ENCODE peak calls at places on chromosome 2, in ten cellular contexts. One of them, this sample, is unnamed.

GRCh38 chr2:44980786-44981713 is 28.2 kb downstream of the SIX2 start:
- DNase-seq in lower lobe of right lung: no peak
- DNase-seq in prostate gland: no peak
- DNase-seq in CD4-positive, alpha-beta T cell: no peak
- DNase-seq in astrocyte: no peak
- DNase-seq in ovary: no peak
- DNase-seq in A549: no peak
- DNase-seq in brain microvascular endothelial cell: no peak
- DNase-seq in foreskin keratinocyte: no peak
- DNase-seq in HepG2: no peak
- DNase-seq in this sample: no peak

GRCh38 chr2:195652916-195653315 is 4.1 kb upstream of the SLC39A10 start:
- DNase-seq in lower lobe of right lung: no peak
- DNase-seq in prostate gland: no peak
- DNase-seq in CD4-positive, alpha-beta T cell: no peak
- DNase-seq in astrocyte: no peak
- DNase-seq in ovary: no peak
- DNase-seq in A549: no peak
- DNase-seq in brain microvascular endothelial cell: no peak
- DNase-seq in foreskin keratinocyte: no peak
- DNase-seq in HepG2: no peak
- DNase-seq in this sample: no peak

GRCh38 chr2:101781326-101781725 is 83.8 kb downstream of the MAP4K4 start:
- DNase-seq in lower lobe of right lung: no peak
- DNase-seq in prostate gland: no peak
- DNase-seq in CD4-positive, alpha-beta T cell: no peak
- DNase-seq in astrocyte: no peak
- DNase-seq in ovary: no peak
- DNase-seq in A549: no peak
- DNase-seq in brain microvascular endothelial cell: no peak
- DNase-seq in foreskin keratinocyte: no peak
- DNase-seq in HepG2: no peak
- DNase-seq in this sample: no peak

GRCh38 chr2:204234879-204235278 is 298.3 kb downstream of the ICOS start:
- DNase-seq in lower lobe of right lung: no peak
- DNase-seq in prostate gland: no peak
- DNase-seq in CD4-positive, alpha-beta T cell: no peak
- DNase-seq in astrocyte: peak
- DNase-seq in ovary: no peak
- DNase-seq in A549: no peak
- DNase-seq in brain microvascular endothelial cell: peak
- DNase-seq in foreskin keratinocyte: no peak
- DNase-seq in HepG2: no peak
- DNase-seq in this sample: no peak

GRCh38 chr2:108942231-108943066 is 46.6 kb downstream of the EDAR start:
- DNase-seq in lower lobe of right lung: no peak
- DNase-seq in prostate gland: no peak
- DNase-seq in CD4-positive, alpha-beta T cell: no peak
- DNase-seq in astrocyte: no peak
- DNase-seq in ovary: no peak
- DNase-seq in A549: no peak
- DNase-seq in brain microvascular endothelial cell: no peak
- DNase-seq in foreskin keratinocyte: no peak
- DNase-seq in HepG2: no peak
- DNase-seq in this sample: no peak

GRCh38 chr2:65464604-65465003 is 32.2 kb upstream of the SPRED2 start:
- DNase-seq in lower lobe of right lung: no peak
- DNase-seq in prostate gland: no peak
- DNase-seq in CD4-positive, alpha-beta T cell: no peak
- DNase-seq in astrocyte: no peak
- DNase-seq in ovary: no peak
- DNase-seq in A549: no peak
- DNase-seq in brain microvascular endothelial cell: no peak
- DNase-seq in foreskin keratinocyte: no peak
- DNase-seq in HepG2: no peak
- DNase-seq in this sample: no peak

GRCh38 chr2:18883626-18884456 is 294.5 kb upstream of the NT5C1B start:
- DNase-seq in lower lobe of right lung: no peak
- DNase-seq in prostate gland: no peak
- DNase-seq in CD4-positive, alpha-beta T cell: no peak
- DNase-seq in astrocyte: no peak
- DNase-seq in ovary: no peak
- DNase-seq in A549: no peak
- DNase-seq in brain microvascular endothelial cell: peak
- DNase-seq in foreskin keratinocyte: no peak
- DNase-seq in HepG2: peak
- DNase-seq in this sample: no peak

GRCh38 chr2:235286624-235287368 is 207.0 kb upstream of the AGAP1 start:
- DNase-seq in lower lobe of right lung: no peak
- DNase-seq in prostate gland: no peak
- DNase-seq in CD4-positive, alpha-beta T cell: no peak
- DNase-seq in astrocyte: no peak
- DNase-seq in ovary: no peak
- DNase-seq in A549: no peak
- DNase-seq in brain microvascular endothelial cell: no peak
- DNase-seq in foreskin keratinocyte: no peak
- DNase-seq in HepG2: no peak
- DNase-seq in this sample: no peak

GRCh38 chr2:146826388-146826787 is 1018.4 kb upstream of the ACVR2A start:
- DNase-seq in lower lobe of right lung: no peak
- DNase-seq in prostate gland: no peak
- DNase-seq in CD4-positive, alpha-beta T cell: no peak
- DNase-seq in astrocyte: no peak
- DNase-seq in ovary: no peak
- DNase-seq in A549: no peak
- DNase-seq in brain microvascular endothelial cell: no peak
- DNase-seq in foreskin keratinocyte: no peak
- DNase-seq in HepG2: no peak
- DNase-seq in this sample: no peak

GRCh38 chr2:172774302-172774701 is 38.7 kb downstream of the RAPGEF4 start:
- DNase-seq in lower lobe of right lung: no peak
- DNase-seq in prostate gland: no peak
- DNase-seq in CD4-positive, alpha-beta T cell: no peak
- DNase-seq in astrocyte: no peak
- DNase-seq in ovary: no peak
- DNase-seq in A549: no peak
- DNase-seq in brain microvascular endothelial cell: no peak
- DNase-seq in foreskin keratinocyte: no peak
- DNase-seq in HepG2: no peak
- DNase-seq in this sample: no peak

GRCh38 chr2:11506611-11506969 is 27.3 kb upstream of the GREB1 start:
- DNase-seq in lower lobe of right lung: no peak
- DNase-seq in prostate gland: no peak
- DNase-seq in CD4-positive, alpha-beta T cell: no peak
- DNase-seq in astrocyte: no peak
- DNase-seq in ovary: peak
- DNase-seq in A549: no peak
- DNase-seq in brain microvascular endothelial cell: no peak
- DNase-seq in foreskin keratinocyte: no peak
- DNase-seq in HepG2: peak
- DNase-seq in this sample: no peak
- H3K27ac ChIP-seq in lower lobe of right lung: no peak
- H3K27ac ChIP-seq in prostate gland: no peak
- H3K27ac ChIP-seq in CD4-positive, alpha-beta T cell: no peak
- H3K27ac ChIP-seq in astrocyte: no peak
- H3K27ac ChIP-seq in ovary: no peak
- H3K27ac ChIP-seq in A549: no peak
- H3K27ac ChIP-seq in brain microvascular endothelial cell: no peak
- H3K27ac ChIP-seq in foreskin keratinocyte: no peak
- H3K27ac ChIP-seq in HepG2: peak
- H3K27ac ChIP-seq in this sample: no peak

GRCh38 chr2:130381145-130381544 is 25.3 kb downstream of the PTPN18 start:
- DNase-seq in lower lobe of right lung: no peak
- DNase-seq in prostate gland: no peak
- DNase-seq in CD4-positive, alpha-beta T cell: no peak
- DNase-seq in astrocyte: no peak
- DNase-seq in ovary: no peak
- DNase-seq in A549: no peak
- DNase-seq in brain microvascular endothelial cell: no peak
- DNase-seq in foreskin keratinocyte: no peak
- DNase-seq in HepG2: no peak
- DNase-seq in this sample: no peak

GRCh38 chr2:130378206-130378897 is 22.5 kb downstream of the PTPN18 start:
- DNase-seq in lower lobe of right lung: no peak
- DNase-seq in prostate gland: no peak
- DNase-seq in CD4-positive, alpha-beta T cell: no peak
- DNase-seq in astrocyte: no peak
- DNase-seq in ovary: no peak
- DNase-seq in A549: no peak
- DNase-seq in brain microvascular endothelial cell: no peak
- DNase-seq in foreskin keratinocyte: no peak
- DNase-seq in HepG2: no peak
- DNase-seq in this sample: no peak

GRCh38 chr2:130381619-130382018 is 25.8 kb downstream of the PTPN18 start:
- DNase-seq in lower lobe of right lung: no peak
- DNase-seq in prostate gland: no peak
- DNase-seq in CD4-positive, alpha-beta T cell: no peak
- DNase-seq in astrocyte: no peak
- DNase-seq in ovary: no peak
- DNase-seq in A549: no peak
- DNase-seq in brain microvascular endothelial cell: no peak
- DNase-seq in foreskin keratinocyte: no peak
- DNase-seq in HepG2: no peak
- DNase-seq in this sample: no peak

GRCh38 chr2:130378898-130379214 is 23.0 kb downstream of the PTPN18 start:
- DNase-seq in lower lobe of right lung: no peak
- DNase-seq in prostate gland: no peak
- DNase-seq in CD4-positive, alpha-beta T cell: no peak
- DNase-seq in astrocyte: no peak
- DNase-seq in ovary: no peak
- DNase-seq in A549: no peak
- DNase-seq in brain microvascular endothelial cell: no peak
- DNase-seq in foreskin keratinocyte: no peak
- DNase-seq in HepG2: no peak
- DNase-seq in this sample: no peak

GRCh38 chr2:130380096-130380934 is 24.5 kb downstream of the PTPN18 start:
- DNase-seq in lower lobe of right lung: no peak
- DNase-seq in prostate gland: no peak
- DNase-seq in CD4-positive, alpha-beta T cell: no peak
- DNase-seq in astrocyte: no peak
- DNase-seq in ovary: no peak
- DNase-seq in A549: no peak
- DNase-seq in brain microvascular endothelial cell: peak
- DNase-seq in foreskin keratinocyte: no peak
- DNase-seq in HepG2: no peak
- DNase-seq in this sample: no peak
- TF ChIP-seq CTCF in lower lobe of right lung: no peak
- TF ChIP-seq CTCF in prostate gland: no peak
- TF ChIP-seq CTCF in CD4-positive, alpha-beta T cell: no peak
- TF ChIP-seq CTCF in astrocyte: no peak
- TF ChIP-seq CTCF in ovary: no peak
- TF ChIP-seq CTCF in A549: no peak
- TF ChIP-seq CTCF in brain microvascular endothelial cell: no peak
- TF ChIP-seq CTCF in foreskin keratinocyte: no peak
- TF ChIP-seq CTCF in HepG2: no peak
- TF ChIP-seq CTCF in this sample: no peak

DNA sequence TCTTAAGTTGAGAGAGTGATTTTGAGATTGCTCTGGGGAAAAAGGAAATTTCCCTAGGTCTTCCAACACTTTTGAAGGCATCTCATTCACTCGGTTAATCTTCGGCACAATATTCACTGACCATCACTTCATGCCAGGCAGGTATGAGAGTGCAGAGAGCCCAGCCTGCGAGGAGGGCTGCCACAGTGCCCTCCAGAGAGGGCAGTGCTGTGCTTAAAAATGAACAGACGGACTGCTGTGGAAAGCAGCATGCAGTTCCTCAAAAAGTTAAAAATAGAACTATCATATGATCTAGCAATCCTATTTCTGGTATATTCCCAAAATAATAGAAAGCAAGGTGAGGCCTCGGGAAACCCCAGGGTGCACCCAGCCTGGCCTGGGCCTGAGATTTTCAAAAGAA is 374.9 kb upstream of the RAB6C start:
- DNase-seq in lower lobe of right lung: no peak
- DNase-seq in prostate gland: no peak
- DNase-seq in CD4-positive, alpha-beta T cell: no peak
- DNase-seq in astrocyte: no peak
- DNase-seq in ovary: no peak
- DNase-seq in A549: no peak
- DNase-seq in brain microvascular endothelial cell: no peak
- DNase-seq in foreskin keratinocyte: no peak
- DNase-seq in HepG2: no peak
- DNase-seq in this sample: no peak
- H3K27ac ChIP-seq in lower lobe of right lung: no peak
- H3K27ac ChIP-seq in prostate gland: no peak
- H3K27ac ChIP-seq in CD4-positive, alpha-beta T cell: no peak
- H3K27ac ChIP-seq in astrocyte: no peak
- H3K27ac ChIP-seq in ovary: no peak
- H3K27ac ChIP-seq in A549: no peak
- H3K27ac ChIP-seq in brain microvascular endothelial cell: no peak
- H3K27ac ChIP-seq in foreskin keratinocyte: no peak
- H3K27ac ChIP-seq in HepG2: no peak
- H3K27ac ChIP-seq in this sample: no peak

GRCh38 chr2:127143851-127144782 is 37.2 kb upstream of the BIN1 start:
- DNase-seq in lower lobe of right lung: no peak
- DNase-seq in prostate gland: peak
- DNase-seq in CD4-positive, alpha-beta T cell: no peak
- DNase-seq in astrocyte: peak
- DNase-seq in ovary: peak
- DNase-seq in A549: no peak
- DNase-seq in brain microvascular endothelial cell: peak
- DNase-seq in foreskin keratinocyte: no peak
- DNase-seq in HepG2: no peak
- DNase-seq in this sample: no peak
- TF ChIP-seq CTCF in lower lobe of right lung: no peak
- TF ChIP-seq CTCF in prostate gland: no peak
- TF ChIP-seq CTCF in CD4-positive, alpha-beta T cell: no peak
- TF ChIP-seq CTCF in astrocyte: no peak
- TF ChIP-seq CTCF in ovary: no peak
- TF ChIP-seq CTCF in A549: no peak
- TF ChIP-seq CTCF in brain microvascular endothelial cell: peak
- TF ChIP-seq CTCF in foreskin keratinocyte: peak
- TF ChIP-seq CTCF in HepG2: no peak
- TF ChIP-seq CTCF in this sample: no peak

GRCh38 chr2:37523861-37524362 is 147.5 kb downstream of the CDC42EP3 start:
- DNase-seq in lower lobe of right lung: no peak
- DNase-seq in prostate gland: peak
- DNase-seq in CD4-positive, alpha-beta T cell: no peak
- DNase-seq in astrocyte: peak
- DNase-seq in ovary: peak
- DNase-seq in A549: no peak
- DNase-seq in brain microvascular endothelial cell: peak
- DNase-seq in foreskin keratinocyte: peak
- DNase-seq in HepG2: no peak
- DNase-seq in this sample: peak
- H3K27ac ChIP-seq in lower lobe of right lung: peak
- H3K27ac ChIP-seq in prostate gland: no peak
- H3K27ac ChIP-seq in CD4-positive, alpha-beta T cell: no peak
- H3K27ac ChIP-seq in astrocyte: no peak
- H3K27ac ChIP-seq in ovary: no peak
- H3K27ac ChIP-seq in A549: no peak
- H3K27ac ChIP-seq in brain microvascular endothelial cell: no peak
- H3K27ac ChIP-seq in foreskin keratinocyte: no peak
- H3K27ac ChIP-seq in HepG2: no peak
- H3K27ac ChIP-seq in this sample: no peak

This sample was measured in RWPE1.